ENCODE peak calls at places on chromosome 6, in eight cellular contexts. V is NCI-H748 treated with DMSO at 0.1 percent for 48 hours, I is astrocyte of the spinal cord, Y is kidney tubule cell, P is iPS-NIHi11, H is NCI-H2081, O is heart left ventricle, Z is AG08395. D is an unnamed sample.

GRCh38 chr6:163405412-163406309 is 8.9 kb upstream of the QKI start:
- DNase-seq in H (no peak), I (no peak), P (no peak), Z (peak; percentile 27), O (peak; percentile 77), Y (no peak), V (no peak), D (peak; percentile 83)

GRCh38 chr6:30325150-30325872 is 1.4 kb upstream of the TRIM39 start:
- DNase-seq in H (peak; percentile 68), P (no peak), O (no peak), I (peak; percentile 42), Z (peak; percentile 68), V (peak; percentile 51), Y (no peak), D (peak; percentile 75)

GRCh38 chr6:10451828-10452509 is 37.1 kb upstream of the TFAP2A start:
- DNase-seq in O (no peak), I (peak; percentile 76), Z (peak; percentile 70), V (no peak), H (no peak), P (peak; percentile 72), Y (peak; percentile 98), D (peak; percentile 28)

GRCh38 chr6:38187285-38187684 is 367.8 kb downstream of the ZFAND3 start:
- DNase-seq in I (no peak), O (no peak), Y (no peak), Z (no peak), H (no peak), V (no peak), P (no peak), D (no peak)

GRCh38 chr6:143064996-143065683 is 4.5 kb downstream of the AIG1 start:
- DNase-seq in Y (peak; percentile 85), O (no peak), I (peak; percentile 39), P (no peak), H (no peak), V (no peak), Z (no peak), D (peak; percentile 63)

GRCh38 chr6:109739671-109740070 is 48.6 kb downstream of the FIG4 start:
- DNase-seq in V (no peak), O (no peak), I (no peak), H (no peak), P (no peak), Z (no peak), Y (no peak), D (no peak)

GRCh38 chr6:34657037-34657306 is 39.6 kb downstream of the ILRUN start:
- DNase-seq in I (no peak), Z (peak; percentile 64), O (no peak), Y (no peak), H (no peak), V (no peak), P (no peak), D (no peak)

GRCh38 chr6:132598473-132598872 is 8.9 kb upstream of the TAAR5 start:
- DNase-seq in H (no peak), P (peak; percentile 59), Z (peak; percentile 16), Y (peak; percentile 38), V (no peak), O (no peak), I (no peak), D (peak; percentile 27)

GRCh38 chr6:12334524-12335130 is 44.5 kb downstream of the EDN1 start:
- DNase-seq in I (no peak), Z (no peak), O (no peak), Y (no peak), H (no peak), V (no peak), P (no peak), D (no peak)

GRCh38 chr6:79672631-79673065 is 41.5 kb downstream of the SH3BGRL2 start:
- DNase-seq in Z (peak; percentile 8), H (no peak), O (no peak), V (no peak), I (peak; percentile 59), Y (peak; percentile 47), P (no peak), D (peak; percentile 25)

D was measured in NB4.